ENCODE peak calls at places on chromosome 19, in five cellular contexts. One of them, this sample, is unnamed.

GRCh38 chr19:28560786-28561185 is 652.2 kb downstream of the UQCRFS1 start:
- DNase-seq in K562: peak; percentile 52
- DNase-seq in HepG2: no peak
- DNase-seq in A549: no peak
- DNase-seq in WTC11: no peak
- DNase-seq in this sample: no peak

GRCh38 chr19:16896098-16896912 is 7.5 kb downstream of the F2RL3 start:
- DNase-seq in WTC11: peak; percentile 62
- DNase-seq in A549: no peak
- DNase-seq in HepG2: no peak
- DNase-seq in K562: peak; percentile 84
- DNase-seq in this sample: peak; percentile 47

GRCh38 chr19:9323557-9323918 is 441 bp upstream of the ZNF559 start:
- DNase-seq in HepG2: peak; percentile 81
- DNase-seq in A549: peak; percentile 79
- DNase-seq in WTC11: peak; percentile 36
- DNase-seq in K562: peak; percentile 74
- DNase-seq in this sample: peak; percentile 94

GRCh38 chr19:46471116-46471733 is at the start of gene PNMA8A:
- DNase-seq in HepG2: no peak
- DNase-seq in K562: peak; percentile 89
- DNase-seq in WTC11: peak; percentile 95
- DNase-seq in A549: peak; percentile 57
- DNase-seq in this sample: no peak

GRCh38 chr19:29545866-29546582 is 20.2 kb downstream of the VSTM2B start:
- DNase-seq in K562: no peak
- DNase-seq in A549: no peak
- DNase-seq in WTC11: no peak
- DNase-seq in HepG2: no peak
- DNase-seq in this sample: no peak

GRCh38 chr19:42435316-42435715 is 7.4 kb downstream of the CXCL17 start:
- DNase-seq in WTC11: no peak
- DNase-seq in K562: no peak
- DNase-seq in HepG2: no peak
- DNase-seq in A549: no peak
- DNase-seq in this sample: no peak

GRCh38 chr19:20044663-20045062 is 5.4 kb upstream of the ZNF682 start:
- DNase-seq in WTC11: no peak
- DNase-seq in K562: no peak
- DNase-seq in HepG2: no peak
- DNase-seq in A549: no peak
- DNase-seq in this sample: no peak

GRCh38 chr19:35061583-35062373 is 20.3 kb downstream of the HPN start:
- DNase-seq in K562: no peak
- DNase-seq in HepG2: no peak
- DNase-seq in WTC11: no peak
- DNase-seq in A549: no peak
- DNase-seq in this sample: no peak

GRCh38 chr19:38389101-38389925 is 816 bp downstream of the SPRED3 start:
- DNase-seq in A549: peak; percentile 53
- DNase-seq in HepG2: no peak
- DNase-seq in WTC11: peak; percentile 59
- DNase-seq in K562: no peak
- DNase-seq in this sample: no peak

GRCh38 chr19:54390942-54391577 is 24.2 kb upstream of the TTYH1 start:
- DNase-seq in K562: peak; percentile 41
- DNase-seq in WTC11: peak; percentile 77
- DNase-seq in HepG2: peak; percentile 70
- DNase-seq in A549: peak; percentile 80
- DNase-seq in this sample: peak; percentile 75

GRCh38 chr19:7415163-7415856 is 66.6 kb downstream of the ARHGEF18 start:
- DNase-seq in WTC11: no peak
- DNase-seq in A549: peak; percentile 71
- DNase-seq in HepG2: peak; percentile 74
- DNase-seq in K562: no peak
- DNase-seq in this sample: no peak

GRCh38 chr19:55257461-55258411 is 1.1 kb downstream of the PPP6R1 start:
- DNase-seq in A549: no peak
- DNase-seq in WTC11: no peak
- DNase-seq in HepG2: no peak
- DNase-seq in K562: peak; percentile 49
- DNase-seq in this sample: peak; percentile 61

GRCh38 chr19:7515471-7516226 is at the start of gene ZNF358:
- DNase-seq in A549: peak; percentile 50
- DNase-seq in K562: peak; percentile 88
- DNase-seq in HepG2: peak; percentile 31
- DNase-seq in WTC11: peak; percentile 87
- DNase-seq in this sample: peak; percentile 76

GRCh38 chr19:34171539-34171876 is 796 bp upstream of the LSM14A start:
- DNase-seq in A549: no peak
- DNase-seq in WTC11: no peak
- DNase-seq in K562: peak; percentile 54
- DNase-seq in HepG2: no peak
- DNase-seq in this sample: no peak

GRCh38 chr19:53961523-53962345 is 1.0 kb upstream of the CACNG8 start:
- DNase-seq in WTC11: no peak
- DNase-seq in HepG2: no peak
- DNase-seq in K562: no peak
- DNase-seq in A549: peak; percentile 53
- DNase-seq in this sample: no peak

GRCh38 chr19:39483141-39483540 is 2.5 kb downstream of the TIMM50 start:
- DNase-seq in A549: no peak
- DNase-seq in K562: no peak
- DNase-seq in WTC11: no peak
- DNase-seq in HepG2: no peak
- DNase-seq in this sample: no peak

GRCh38 chr19:13027557-13027956 is 32.3 kb downstream of the NFIX start:
- DNase-seq in WTC11: no peak
- DNase-seq in K562: no peak
- DNase-seq in HepG2: no peak
- DNase-seq in A549: no peak
- DNase-seq in this sample: no peak
- TF ChIP-seq CTCF in WTC11: no peak
- TF ChIP-seq CTCF in K562: no peak
- TF ChIP-seq CTCF in HepG2: no peak
- TF ChIP-seq CTCF in A549: no peak
- TF ChIP-seq CTCF in this sample: no peak

GRCh38 chr19:49109569-49110233 is 4.5 kb upstream of the LIN7B start:
- DNase-seq in HepG2: no peak
- DNase-seq in WTC11: no peak
- DNase-seq in K562: no peak
- DNase-seq in A549: no peak
- DNase-seq in this sample: no peak

GRCh38 chr19:49109051-49109450 is 5.1 kb upstream of the LIN7B start:
- DNase-seq in A549: no peak
- DNase-seq in K562: no peak
- DNase-seq in HepG2: no peak
- DNase-seq in WTC11: no peak
- DNase-seq in this sample: no peak

GRCh38 chr19:49107625-49108459 is 6.3 kb upstream of the LIN7B start:
- DNase-seq in HepG2: no peak
- DNase-seq in K562: no peak
- DNase-seq in A549: no peak
- DNase-seq in WTC11: no peak
- DNase-seq in this sample: no peak

GRCh38 chr19:49111218-49111998 is 2.8 kb upstream of the LIN7B start:
- DNase-seq in WTC11: no peak
- DNase-seq in K562: no peak
- DNase-seq in A549: no peak
- DNase-seq in HepG2: no peak
- DNase-seq in this sample: no peak

DNA sequence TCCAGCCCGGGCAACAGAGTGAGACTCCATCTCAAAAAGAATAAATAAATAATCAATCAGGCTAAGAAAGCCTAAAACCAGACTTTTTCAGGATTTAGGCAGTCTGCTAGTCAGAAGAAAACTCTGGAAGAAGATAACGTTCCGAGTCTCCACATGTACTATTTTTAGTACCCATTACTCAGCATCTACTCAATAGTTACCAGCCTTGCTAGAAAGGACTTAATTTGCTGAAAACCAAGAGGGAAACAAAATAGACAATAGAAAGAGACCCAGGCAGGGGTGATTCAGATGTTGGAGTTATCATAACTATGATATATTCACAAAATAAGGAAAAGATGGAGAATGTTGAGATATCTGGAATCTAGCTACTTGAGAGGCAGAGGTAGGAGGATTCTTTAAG is 3.6 kb upstream of the LIN7B start:
- DNase-seq in A549: no peak
- DNase-seq in HepG2: no peak
- DNase-seq in WTC11: no peak
- DNase-seq in K562: no peak
- DNase-seq in this sample: no peak
- TF ChIP-seq MAX in A549: no peak
- TF ChIP-seq MAX in HepG2: no peak
- TF ChIP-seq MAX in WTC11: no peak
- TF ChIP-seq MAX in K562: no peak
- TF ChIP-seq MAX in this sample: no peak

GRCh38 chr19:11594084-11594483 is 3.2 kb upstream of the ZNF627 start:
- DNase-seq in K562: no peak
- DNase-seq in A549: no peak
- DNase-seq in WTC11: no peak
- DNase-seq in HepG2: no peak
- DNase-seq in this sample: no peak

GRCh38 chr19:11598103-11598483 is 810 bp downstream of the ZNF627 start:
- DNase-seq in WTC11: no peak
- DNase-seq in A549: no peak
- DNase-seq in K562: no peak
- DNase-seq in HepG2: no peak
- DNase-seq in this sample: no peak

GRCh38 chr19:11598746-11599145 is 1.5 kb downstream of the ZNF627 start:
- DNase-seq in K562: no peak
- DNase-seq in HepG2: no peak
- DNase-seq in WTC11: no peak
- DNase-seq in A549: no peak
- DNase-seq in this sample: no peak

GRCh38 chr19:11596156-11596555 is 1.1 kb upstream of the ZNF627 start:
- DNase-seq in K562: no peak
- DNase-seq in WTC11: no peak
- DNase-seq in A549: no peak
- DNase-seq in HepG2: no peak
- DNase-seq in this sample: no peak

DNA sequence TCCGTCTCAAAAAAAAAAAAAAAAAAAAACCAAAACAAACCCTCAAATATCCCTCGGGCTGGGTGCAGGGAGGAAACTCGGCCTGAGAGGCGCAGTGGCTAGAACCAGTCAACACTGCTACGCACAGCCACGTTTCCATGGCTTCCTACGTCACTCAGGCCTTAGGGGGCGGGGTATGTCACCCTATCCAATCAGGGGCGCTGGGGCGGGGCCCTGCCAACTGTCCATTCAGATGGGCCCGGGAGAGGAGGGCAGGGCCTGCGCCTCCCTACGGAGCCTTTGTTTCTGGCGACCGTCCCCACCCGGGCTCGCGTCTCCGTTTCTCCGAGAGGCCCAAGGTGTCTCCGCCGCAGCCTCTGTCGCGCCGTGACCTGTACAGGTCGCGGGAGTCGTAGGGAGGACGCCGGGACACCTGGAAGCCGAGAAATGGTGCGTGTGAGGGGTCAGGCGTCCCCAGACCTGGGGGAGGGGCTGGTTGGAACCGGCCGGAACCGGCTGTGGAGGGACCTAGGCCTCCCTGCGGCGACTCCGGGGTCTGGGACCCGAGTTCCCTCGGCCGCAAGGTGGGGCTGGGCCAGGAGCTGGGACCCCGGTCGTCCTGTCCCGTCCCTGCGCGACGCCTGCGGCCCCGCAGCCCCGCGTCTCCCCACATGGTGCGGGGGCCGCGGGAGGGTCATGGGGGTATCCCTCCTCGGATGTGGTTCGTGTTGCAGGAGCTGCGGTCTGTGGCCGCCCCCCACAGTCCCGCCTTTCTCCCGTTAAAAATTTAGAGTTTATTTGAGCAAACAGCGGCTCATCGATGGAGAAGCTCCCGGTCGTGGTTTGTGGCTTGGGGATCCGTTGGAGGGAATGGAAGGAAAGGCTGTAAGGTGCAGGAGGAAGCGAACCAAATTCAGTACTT is at the start of gene ZNF627:
- DNase-seq in K562: peak; percentile 99
- DNase-seq in A549: peak; percentile 96
- DNase-seq in WTC11: peak; percentile 100
- DNase-seq in HepG2: peak; percentile 96
- DNase-seq in this sample: peak; percentile 99
- TF ChIP-seq CTCF in K562: peak; percentile 44
- TF ChIP-seq CTCF in A549: no peak
- TF ChIP-seq CTCF in WTC11: no peak
- TF ChIP-seq CTCF in HepG2: peak; percentile 43
- TF ChIP-seq CTCF in this sample: no peak

DNA sequence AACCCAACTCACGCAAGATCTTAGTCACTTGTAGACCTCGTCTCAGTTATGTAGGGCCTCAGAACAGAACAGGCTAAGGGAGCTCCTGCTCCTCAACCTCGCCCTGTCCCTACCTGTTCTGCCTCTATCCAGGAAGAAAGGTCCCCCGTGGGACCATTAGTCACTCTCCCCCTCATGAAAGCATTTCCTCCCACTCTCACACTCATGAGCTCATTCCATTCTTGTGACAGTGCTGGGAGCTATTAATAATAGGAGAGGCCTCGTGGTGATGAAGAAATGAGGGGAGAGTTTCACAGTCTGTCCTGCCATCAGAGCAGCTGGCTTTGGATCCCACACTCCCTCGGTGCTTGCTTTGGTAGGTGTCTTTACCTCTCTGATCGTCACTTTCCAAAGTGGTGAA is 10.2 kb downstream of the PPP2R1A start:
- DNase-seq in HepG2: no peak
- DNase-seq in K562: no peak
- DNase-seq in A549: no peak
- DNase-seq in WTC11: no peak
- DNase-seq in this sample: peak; percentile 17
- TF ChIP-seq MAX in HepG2: no peak
- TF ChIP-seq MAX in K562: no peak
- TF ChIP-seq MAX in A549: no peak
- TF ChIP-seq MAX in WTC11: no peak
- TF ChIP-seq MAX in this sample: no peak

DNA sequence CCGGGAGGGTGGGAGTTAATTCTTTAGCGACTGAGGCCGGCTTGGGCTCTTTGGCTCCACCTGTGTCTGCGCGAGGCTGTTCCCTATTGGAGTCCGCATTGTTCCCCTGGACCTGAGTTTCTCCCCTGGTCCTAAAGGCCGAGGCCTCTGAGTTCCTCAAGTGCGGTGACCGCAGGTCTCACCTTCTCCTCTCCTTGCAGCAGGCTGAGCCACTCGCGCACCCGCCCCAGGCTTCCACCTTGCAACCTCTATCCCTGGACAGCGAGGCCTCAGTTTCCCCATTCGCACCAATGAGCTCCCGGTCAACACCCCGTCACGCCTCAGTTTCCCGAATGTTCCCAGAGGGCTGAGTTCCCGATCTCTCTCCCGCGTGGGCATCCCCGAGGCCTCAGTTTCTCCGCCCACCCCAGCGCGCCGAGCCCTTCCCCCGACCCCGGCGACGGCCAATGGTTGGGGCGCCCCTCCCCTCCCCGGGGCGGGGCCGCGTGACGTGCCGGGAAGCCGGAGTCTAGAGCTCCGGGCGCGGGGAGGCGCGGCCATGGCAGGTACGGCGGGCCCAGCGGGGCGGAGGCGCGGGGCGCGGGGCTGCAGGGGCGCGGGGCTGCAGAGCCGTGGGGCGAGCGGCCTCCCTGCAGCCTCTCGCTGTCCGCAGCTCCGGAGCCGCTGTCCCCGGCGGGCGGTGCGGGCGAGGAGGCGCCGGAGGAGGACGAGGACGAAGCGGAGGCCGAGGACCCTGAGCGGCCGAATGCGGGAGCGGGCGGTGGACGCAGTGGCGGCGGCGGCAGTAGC is at the start of gene MPND:
- DNase-seq in K562: peak; percentile 85
- DNase-seq in A549: peak; percentile 74
- DNase-seq in WTC11: peak; percentile 89
- DNase-seq in HepG2: peak; percentile 72
- DNase-seq in this sample: peak; percentile 79
- TF ChIP-seq CTCF in K562: peak; percentile 53
- TF ChIP-seq CTCF in A549: no peak
- TF ChIP-seq CTCF in WTC11: no peak
- TF ChIP-seq CTCF in HepG2: peak; percentile 51
- TF ChIP-seq CTCF in this sample: no peak